ENCODE peak calls at places on chromosome X, in eight cellular contexts. F, J, C, Q, A, H, K and R are unnamed samples. For H3K9me3, the result is how much of the 10 kb centered on the place peaks cover.

GRCh38 chrX:110667706-110668105 is 127.9 kb downstream of the CHRDL1 start:
- DNase-seq in F (no peak), J (no peak), C (no peak), Q (no peak), A (no peak), H (no peak), K (no peak), R (no peak)

GRCh38 chrX:42273387-42273786 is 350.0 kb upstream of the CASK start:
- DNase-seq in F (no peak), J (no peak), C (no peak), Q (no peak), A (no peak), H (no peak), K (no peak), R (no peak)

GRCh38 chrX:18436017-18436416 is 10.6 kb downstream of the CDKL5 start:
- DNase-seq in F (no peak), J (no peak), C (no peak), Q (no peak), A (no peak), H (no peak), K (no peak), R (no peak)

GRCh38 chrX:124208675-124209074 is 123.8 kb upstream of the TEX13D start:
- DNase-seq in F (no peak), J (no peak), C (no peak), Q (no peak), A (no peak), H (no peak), K (no peak), R (no peak)

GRCh38 chrX:120823554-120823953 is 52.1 kb downstream of the CT47B1 start:
- DNase-seq in F (no peak), J (no peak), C (no peak), Q (no peak), A (no peak), H (no peak), K (no peak), R (no peak)

GRCh38 chrX:20189171-20189570 is 47.5 kb upstream of the EIF1AX start:
- DNase-seq in F (no peak), J (no peak), C (no peak), Q (no peak), A (no peak), H (no peak), K (no peak), R (no peak)

GRCh38 chrX:70174754-70175153 is 2.5 kb upstream of the DGAT2L6 start:
- DNase-seq in F (peak), J (peak), C (no peak), Q (no peak), A (no peak), H (no peak), K (no peak), R (no peak)

GRCh38 chrX:148541461-148541983 is 41.1 kb downstream of the AFF2 start:
- DNase-seq in F (no peak), J (no peak), C (no peak), Q (no peak), A (no peak), H (peak), K (no peak), R (no peak)

GRCh38 chrX:101595739-101596419 is 21.9 kb downstream of the ARMCX6 start:
- DNase-seq in F (peak), J (peak), C (peak), Q (no peak), A (peak), H (peak), K (no peak), R (peak)

GRCh38 chrX:105650577-105650976 is 171.8 kb upstream of the NRK start:
- DNase-seq in F (no peak), J (no peak), C (no peak), Q (no peak), A (no peak), H (no peak), K (no peak), R (no peak)

GRCh38 chrX:9465380-9466114 is 689 bp downstream of the TBL1X start:
- DNase-seq in F (no peak), J (no peak), C (peak), Q (peak), A (peak), H (peak), K (peak), R (no peak)

GRCh38 chrX:15497865-15498264 is 2.7 kb upstream of the BMX start:
- DNase-seq in F (peak), J (peak), C (peak), Q (peak), A (peak), H (peak), K (no peak), R (peak)

GRCh38 chrX:44072631-44073030 is 99.4 kb upstream of the NDP start:
- DNase-seq in F (no peak), J (no peak), C (no peak), Q (no peak), A (no peak), H (no peak), K (no peak), R (no peak)

GRCh38 chrX:11089802-11090201 is 21.3 kb upstream of the HCCS start:
- DNase-seq in F (no peak), J (no peak), C (no peak), Q (no peak), A (no peak), H (no peak), K (no peak), R (no peak)

GRCh38 chrX:17192111-17192510 is 182.9 kb upstream of the NHS start:
- DNase-seq in F (no peak), J (no peak), C (no peak), Q (no peak), A (no peak), H (no peak), K (no peak), R (no peak)

GRCh38 chrX:56802921-56803848 is 74.1 kb downstream of the NBDY start:
- DNase-seq in F (peak), J (peak), C (no peak), Q (peak), A (peak), H (no peak), K (no peak), R (peak)

GRCh38 chrX:5829469-5829868 is 399.2 kb downstream of the NLGN4X start:
- DNase-seq in F (no peak), J (no peak), C (no peak), Q (no peak), A (no peak), H (no peak), K (no peak), R (no peak)

GRCh38 chrX:6226646-6227444 is 1.8 kb downstream of the NLGN4X start:
- DNase-seq in F (no peak), J (no peak), C (no peak), Q (no peak), A (no peak), H (no peak), K (no peak), R (peak)

GRCh38 chrX:71364221-71364620 is 1.9 kb upstream of the TAF1 start:
- DNase-seq in F (no peak), J (no peak), C (no peak), Q (no peak), A (no peak), H (no peak), K (no peak), R (no peak)

GRCh38 chrX:71366674-71367256 is 608 bp downstream of the TAF1 start:
- DNase-seq in F (peak), J (peak), C (peak), Q (peak), A (peak), H (peak), K (peak), R (peak)

GRCh38 chrX:71367396-71367795 is 1.2 kb downstream of the TAF1 start:
- DNase-seq in F (no peak), J (no peak), C (no peak), Q (no peak), A (no peak), H (no peak), K (no peak), R (no peak)

GRCh38 chrX:71365876-71366673 is at the start of gene TAF1:
- DNase-seq in F (peak), J (peak), C (peak), Q (peak), A (peak), H (peak), K (peak), R (peak)

GRCh38 chrX:71365356-71365875 is 741 bp upstream of the TAF1 start:
- DNase-seq in F (no peak), J (no peak), C (no peak), Q (no peak), A (no peak), H (no peak), K (no peak), R (no peak)
- H3K9me3 ChIP-seq in F (under half), J (under half), C (under half), Q (under half), A (under half), H (under half), K (under half), R (under half)

DNA sequence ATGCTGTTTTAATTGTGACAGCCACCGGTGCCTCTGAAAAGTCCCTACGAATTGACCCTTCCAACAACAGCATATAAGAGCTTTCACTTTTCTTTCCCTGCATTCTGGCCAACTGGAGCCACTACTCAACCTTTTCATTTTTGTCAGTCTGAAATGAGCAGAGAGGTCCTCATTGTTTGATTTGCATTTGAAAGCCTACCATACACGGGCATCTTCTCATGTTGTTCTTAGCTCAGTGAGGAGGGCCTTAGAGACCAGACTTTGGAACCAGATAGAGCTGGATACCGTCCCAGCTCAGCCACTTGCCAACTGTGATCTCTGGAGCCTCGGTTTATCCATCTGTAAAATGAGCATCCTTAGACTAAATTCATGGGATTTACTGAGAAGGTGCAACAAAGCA is 16.9 kb upstream of the TMSB4X start:
- DNase-seq in F (no peak), J (no peak), C (no peak), Q (no peak), A (no peak), H (no peak), K (no peak), R (no peak)
- H3K27ac ChIP-seq in F (no peak), J (no peak), C (no peak), Q (peak), A (peak), H (peak), K (peak), R (no peak)

DNA sequence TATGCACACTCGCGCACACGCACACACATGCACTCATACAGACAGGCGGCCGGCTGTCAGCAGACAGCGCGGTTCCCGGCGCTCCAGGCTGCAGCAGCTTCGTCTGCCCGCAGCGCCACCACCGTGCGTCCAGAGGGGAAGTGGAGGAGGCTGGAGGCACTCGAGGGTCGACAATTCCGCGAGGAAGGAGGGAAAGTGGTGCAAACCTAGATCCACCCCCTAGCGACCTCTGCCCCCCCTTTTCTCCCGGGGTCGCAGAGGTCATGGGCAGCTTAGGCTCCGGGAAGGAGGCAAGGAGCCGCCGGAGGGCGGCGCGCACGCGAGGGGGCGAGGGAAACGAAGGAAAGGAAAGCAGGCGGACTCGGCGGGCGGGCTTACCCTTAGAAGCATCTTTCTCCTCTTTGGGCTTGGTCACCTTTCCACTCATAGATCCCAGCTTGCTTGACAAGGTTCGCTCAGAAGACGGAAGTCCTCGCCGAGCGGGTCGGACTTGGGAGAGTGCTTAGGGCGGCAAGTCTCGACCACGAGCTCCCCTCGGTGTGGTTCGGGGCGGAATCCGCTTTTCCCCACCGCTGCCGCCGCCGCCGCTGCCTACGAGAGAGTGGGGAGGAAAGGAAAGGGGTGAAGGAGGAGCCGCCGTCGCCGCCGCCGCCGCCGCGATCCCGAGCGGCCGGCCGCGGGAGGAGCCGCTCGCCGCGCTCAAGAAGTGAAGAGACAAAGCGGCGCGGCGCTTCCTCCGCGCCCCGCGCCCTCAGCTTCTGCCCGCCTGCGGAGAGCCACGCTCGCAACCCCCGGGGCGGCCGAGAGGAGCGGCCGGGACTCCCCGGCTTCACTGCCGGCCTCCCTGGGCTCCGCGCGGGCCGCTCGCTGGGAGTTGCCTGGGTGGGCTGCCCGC is 326.6 kb upstream of the F9 start:
- DNase-seq in F (peak), J (no peak), C (no peak), Q (no peak), A (no peak), H (no peak), K (peak), R (no peak)
- TF ChIP-seq CTCF in F (no peak), J (no peak), C (no peak), Q (no peak), A (no peak), H (no peak), K (no peak), R (no peak)

DNA sequence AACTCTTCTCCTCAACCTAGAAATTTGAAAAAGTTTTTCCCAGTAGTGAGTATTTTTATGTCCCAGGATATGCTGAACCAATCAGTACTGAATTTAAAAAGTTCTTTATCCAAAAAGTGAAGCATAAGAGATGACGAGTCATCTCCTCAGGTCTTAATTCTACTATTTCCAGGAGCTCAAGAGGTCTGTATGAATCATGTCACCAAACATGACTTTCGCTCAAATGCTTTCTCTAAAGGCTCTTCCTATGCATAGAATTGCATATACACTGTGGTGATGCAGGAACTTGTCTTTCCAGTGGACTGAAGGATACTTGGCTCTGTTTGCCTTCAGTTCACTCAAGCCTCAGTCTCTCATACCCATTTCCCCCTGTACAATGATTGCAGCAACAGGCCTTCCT is 36.1 kb downstream of the ZNF41 start:
- DNase-seq in F (no peak), J (no peak), C (no peak), Q (no peak), A (no peak), H (no peak), K (no peak), R (no peak)
- H3K9me3 ChIP-seq in F (under half), J (under half), C (half or more), Q (under half), A (under half), H (under half), K (under half), R (under half)

GRCh38 chrX:119521246-119521645 is 44.0 kb downstream of the STEEP1 start:
- DNase-seq in F (no peak), J (no peak), C (no peak), Q (no peak), A (no peak), H (no peak), K (no peak), R (no peak)

GRCh38 chrX:119512145-119512800 is 44.0 kb downstream of the SLC25A5 start:
- DNase-seq in F (peak), J (peak), C (peak), Q (peak), A (no peak), H (peak), K (peak), R (peak)

GRCh38 chrX:119518371-119518770 is 46.8 kb downstream of the STEEP1 start:
- DNase-seq in F (no peak), J (no peak), C (no peak), Q (no peak), A (no peak), H (no peak), K (no peak), R (no peak)

GRCh38 chrX:119516157-119516702 is 48.0 kb downstream of the SLC25A5 start:
- DNase-seq in F (peak), J (peak), C (peak), Q (peak), A (peak), H (peak), K (no peak), R (peak)
- H3K27ac ChIP-seq in F (no peak), J (no peak), C (no peak), Q (no peak), A (no peak), H (no peak), K (no peak), R (no peak)

GRCh38 chrX:29231800-29232199 is 644.6 kb downstream of the IL1RAPL1 start:
- DNase-seq in F (peak), J (peak), C (no peak), Q (no peak), A (no peak), H (no peak), K (no peak), R (no peak)
- TF ChIP-seq CTCF in F (peak), J (peak), C (no peak), Q (no peak), A (no peak), H (peak), K (peak), R (no peak)